ENCODE peak calls at places on chromosomes 11 and 22, in eight cellular contexts. A is brain microvascular endothelial cell, I is suprapubic skin, R is neural crest cell, Z is endothelial cell, J is BJ, D is lung, W is B cell. G is an unnamed sample.

GRCh38 chr11:109981028-109981636 is 112.1 kb upstream of the ZC3H12C start:
- DNase-seq in A (no peak), D (no peak), W (no peak), Z (no peak), J (no peak), I (no peak), R (no peak), G (no peak)

GRCh38 chr22:19701420-19702145 is 12.7 kb upstream of the SEPTIN5 start:
- DNase-seq in W (no peak), I (no peak), Z (no peak), A (no peak), R (no peak), D (no peak), J (no peak), G (no peak)

GRCh38 chr11:19664896-19665548 is 47.6 kb upstream of the NAV2 start:
- DNase-seq in A (no peak), Z (no peak), W (no peak), R (no peak), D (peak; percentile 41), I (no peak), J (no peak), G (no peak)

GRCh38 chr11:27916541-27917100 is 191.3 kb downstream of the KIF18A start:
- DNase-seq in D (no peak), I (no peak), Z (no peak), W (no peak), A (no peak), J (no peak), R (no peak), G (peak; percentile 21)

GRCh38 chr22:19503869-19504268 is 20.3 kb downstream of the CLDN5 start:
- DNase-seq in A (no peak), D (no peak), J (no peak), I (no peak), R (no peak), Z (peak; percentile 33), W (no peak), G (no peak)

GRCh38 chr11:93537767-93538261 is 5.4 kb downstream of the SMCO4 start:
- DNase-seq in R (no peak), Z (no peak), A (no peak), I (no peak), D (peak; percentile 72), J (no peak), W (no peak), G (no peak)

GRCh38 chr11:132424433-132424832 is 1054.0 kb downstream of the NTM start:
- DNase-seq in A (no peak), W (no peak), D (no peak), Z (no peak), J (no peak), R (no peak), I (no peak), G (no peak)

GRCh38 chr11:130429983-130430382 is 1.6 kb upstream of the ADAMTS8 start:
- DNase-seq in A (no peak), D (no peak), J (no peak), Z (no peak), W (no peak), R (no peak), I (no peak), G (no peak)

GRCh38 chr11:133600876-133601275 is 68.6 kb upstream of the OPCML start:
- DNase-seq in I (no peak), A (no peak), D (no peak), R (no peak), J (no peak), Z (no peak), W (no peak), G (no peak)

GRCh38 chr22:22787805-22788459 is 99.7 kb upstream of the IGLL5 start:
- DNase-seq in R (peak; percentile 63), W (peak; percentile 64), Z (peak; percentile 78), I (no peak), J (no peak), A (peak; percentile 20), D (peak; percentile 48), G (peak; percentile 83)

GRCh38 chr22:20509344-20510047 is 2.1 kb downstream of the MED15 start:
- DNase-seq in Z (peak; percentile 62), J (peak; percentile 74), R (no peak), A (peak; percentile 93), W (peak; percentile 73), D (peak; percentile 84), I (peak; percentile 90), G (no peak)

GRCh38 chr22:30998329-30998728 is 29.3 kb downstream of the TUG1 start:
- DNase-seq in J (no peak), W (no peak), D (no peak), I (no peak), R (no peak), A (no peak), Z (no peak), G (no peak)

GRCh38 chr11:112128483-112129121 is 35.3 kb downstream of the IL18 start:
- DNase-seq in R (no peak), Z (no peak), W (no peak), A (peak; percentile 89), I (peak; percentile 77), D (no peak), J (peak; percentile 64), G (no peak)

GRCh38 chr11:33773399-33774355 is 643 bp downstream of the FBXO3 start:
- DNase-seq in R (no peak), I (no peak), Z (no peak), W (peak; percentile 83), J (no peak), A (no peak), D (no peak), G (peak; percentile 38)

DNA sequence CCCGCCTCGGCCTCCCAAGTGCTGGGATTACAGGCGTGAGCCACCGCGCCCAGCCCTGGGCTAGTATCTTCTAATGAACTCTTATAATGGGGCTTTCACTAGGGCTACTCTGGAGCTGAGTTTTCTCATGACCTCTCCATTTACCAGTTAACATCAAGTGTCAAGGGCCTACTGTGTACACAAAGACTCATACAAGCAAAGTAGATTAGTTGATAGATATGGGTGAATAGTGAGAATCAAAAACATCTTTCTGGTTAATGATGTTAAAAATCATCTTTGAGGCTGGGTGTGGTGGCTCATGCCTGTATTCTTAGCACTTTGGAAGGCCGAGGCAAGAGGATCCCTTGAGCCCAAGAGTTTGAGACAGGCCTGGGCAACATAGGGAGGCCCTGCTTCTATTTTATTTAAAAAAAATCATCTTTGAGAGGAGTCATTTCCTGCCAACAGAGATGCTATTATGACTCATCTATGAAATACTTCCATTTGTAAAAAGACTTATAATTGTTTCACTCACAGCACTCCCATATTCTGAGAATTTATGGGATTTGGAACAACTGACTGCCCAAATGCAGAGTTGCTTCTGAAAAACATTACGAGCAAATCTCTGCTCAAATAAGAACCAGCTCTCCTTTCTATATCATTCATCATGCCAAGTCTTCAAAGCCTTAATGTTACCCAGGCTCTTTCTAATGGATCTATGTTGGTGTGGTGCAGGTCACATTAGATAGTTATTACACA is 57.0 kb downstream of the GDPD4 start:
- DNase-seq in D (no peak), A (peak; percentile 36), I (no peak), R (no peak), Z (no peak), J (peak; percentile 82), W (no peak), G (no peak)
- TF ChIP-seq CTCF in D (no peak), A (no peak), I (no peak), R (no peak), Z (no peak), J (no peak), W (no peak), G (no peak)

DNA sequence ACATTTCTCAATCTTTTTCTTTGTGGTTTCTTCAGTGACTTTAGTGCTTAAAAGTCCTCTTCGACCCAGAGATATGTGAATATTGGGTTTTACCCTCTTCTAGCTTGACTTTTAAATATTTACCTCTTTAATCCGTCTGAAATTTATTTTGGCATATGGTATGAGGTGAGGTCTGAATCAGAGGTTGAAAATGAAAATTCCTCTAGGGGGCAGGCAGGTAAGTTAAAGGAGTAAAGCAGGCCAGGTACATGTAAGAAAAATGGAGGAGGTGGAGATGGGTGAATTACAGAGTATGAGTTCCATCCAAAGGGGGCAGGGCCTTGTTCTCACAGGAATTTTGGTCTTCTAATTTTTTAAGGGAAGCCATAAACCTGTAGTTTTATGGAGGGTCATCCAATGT is 263.8 kb upstream of the NARS2 start:
- DNase-seq in D (no peak), Z (no peak), I (no peak), W (no peak), R (no peak), J (no peak), A (no peak), G (no peak)
- TF ChIP-seq CTCF in D (no peak), Z (no peak), I (no peak), W (no peak), R (no peak), J (no peak), A (no peak), G (no peak)

DNA sequence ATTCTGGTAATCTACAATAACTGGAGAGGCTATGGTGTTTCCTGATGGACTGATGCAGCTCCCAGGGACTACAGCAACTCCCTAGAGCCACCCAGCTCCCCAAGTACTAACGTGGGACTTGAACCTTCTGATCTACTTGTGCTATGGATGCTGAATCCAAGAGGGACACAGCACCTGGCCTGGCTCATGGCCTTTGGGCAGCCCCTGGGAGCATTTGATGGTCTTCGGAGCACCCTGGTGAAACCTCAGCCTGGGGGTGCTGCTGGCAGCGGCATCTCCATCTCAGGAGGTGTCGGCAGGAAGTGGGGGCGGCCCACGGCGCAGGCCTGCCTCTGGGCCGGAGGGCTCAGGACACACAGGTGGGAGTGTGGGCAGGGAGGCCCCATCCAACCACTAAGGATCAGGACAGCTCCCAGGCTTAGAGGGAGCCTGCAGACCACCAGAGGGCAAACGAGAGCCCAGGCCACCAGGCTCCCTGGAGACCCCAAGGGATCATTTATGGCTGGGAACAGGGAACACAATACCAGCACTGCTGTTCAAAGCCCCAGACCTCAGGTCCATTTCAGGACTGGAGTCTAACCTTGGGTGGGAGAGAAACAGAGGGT is 8.7 kb downstream of the EHD1 start:
- DNase-seq in J (no peak), W (no peak), Z (no peak), R (peak; percentile 45), A (no peak), I (no peak), D (no peak), G (no peak)
- TF ChIP-seq CTCF in J (peak; percentile 50), W (peak; percentile 23), Z (no peak), R (peak; percentile 51), A (peak; percentile 69), I (peak; percentile 18), D (no peak), G (peak; percentile 39)

GRCh38 chr22:43050995-43051394 is 36.0 kb upstream of the PACSIN2 start:
- DNase-seq in A (no peak), Z (no peak), R (no peak), D (no peak), J (no peak), I (no peak), W (no peak), G (no peak)

GRCh38 chr22:43047605-43048004 is 32.7 kb upstream of the PACSIN2 start:
- DNase-seq in J (no peak), R (no peak), Z (no peak), D (no peak), I (no peak), W (no peak), A (no peak), G (no peak)

GRCh38 chr22:43057641-43058040 is 31.6 kb downstream of the TTLL1 start:
- DNase-seq in Z (no peak), I (no peak), J (no peak), D (no peak), W (no peak), A (no peak), R (no peak), G (no peak)

DNA sequence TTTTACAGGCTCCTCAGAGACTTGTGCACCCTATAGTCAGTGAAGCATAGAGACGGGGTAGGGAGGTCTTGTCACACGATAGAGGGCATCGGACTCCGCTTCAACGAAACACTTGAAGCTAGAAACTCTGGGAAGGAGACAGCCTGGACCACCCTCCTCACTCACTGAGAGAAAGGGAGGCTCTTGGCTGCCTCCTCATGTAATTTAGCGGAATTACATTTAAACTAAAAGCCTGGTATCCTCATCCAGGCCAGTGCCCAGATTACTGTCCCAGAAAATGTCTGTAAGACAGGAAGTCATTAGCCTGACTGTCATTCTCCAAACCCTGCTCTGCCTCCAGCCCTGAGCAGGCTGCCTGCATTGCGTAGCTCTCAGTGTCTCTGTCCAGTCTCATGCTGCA is 36.0 kb downstream of the TTLL1 start:
- DNase-seq in W (no peak), Z (no peak), I (no peak), A (no peak), J (no peak), D (no peak), R (peak; percentile 12), G (no peak)
- TF ChIP-seq CTCF in W (no peak), Z (peak; percentile 56), I (no peak), A (peak; percentile 44), J (peak; percentile 22), D (no peak), R (peak; percentile 49), G (no peak)

G was measured in GM13976.